ENCODE peak calls at places on chromosome 13, in ten cellular contexts. C, A, E, H, Z, U, L, S, W and O are unnamed samples.

GRCh38 chr13:43127103-43127817 is 103.9 kb downstream of the DNAJC15 start:
- DNase-seq in A (no peak), Z (peak; percentile 33), E (no peak), C (no peak), U (no peak), W (peak; percentile 51), L (no peak), H (no peak), S (no peak), O (no peak)

GRCh38 chr13:79703772-79704171 is 222.8 kb downstream of the NDFIP2 start:
- DNase-seq in A (no peak), C (no peak), H (no peak), Z (no peak), E (no peak), W (no peak), L (no peak), S (no peak), U (no peak), O (no peak)

GRCh38 chr13:45781553-45782326 is 69.8 kb downstream of the SIAH3 start:
- DNase-seq in C (no peak), Z (peak; percentile 3), W (no peak), A (peak; percentile 11), H (peak; percentile 2), U (no peak), E (peak; percentile 29), L (no peak), S (peak; percentile 2), O (no peak)

GRCh38 chr13:97948041-97948440 is 5.4 kb upstream of the IPO5 start:
- DNase-seq in S (peak; percentile 28), W (no peak), U (no peak), L (no peak), Z (no peak), A (no peak), H (no peak), E (no peak), C (no peak), O (peak; percentile 27)

GRCh38 chr13:25971499-25972145 is 80.2 kb downstream of the SHISA2 start:
- DNase-seq in H (no peak), U (no peak), W (peak; percentile 46), Z (no peak), C (peak; percentile 48), A (no peak), L (no peak), S (no peak), E (no peak), O (no peak)

GRCh38 chr13:109778102-109778542 is 8.3 kb downstream of the IRS2 start:
- DNase-seq in S (peak; percentile 63), Z (no peak), C (no peak), E (no peak), L (no peak), A (peak; percentile 65), W (peak; percentile 29), H (no peak), U (peak; percentile 60), O (peak; percentile 38)

GRCh38 chr13:23986619-23987018 is 89.3 kb upstream of the C1QTNF9B start:
- DNase-seq in A (peak; percentile 53), U (no peak), H (peak; percentile 90), S (peak; percentile 87), C (no peak), W (no peak), E (no peak), L (no peak), Z (peak; percentile 99), O (peak; percentile 92)

GRCh38 chr13:97781891-97782305 is 171.6 kb upstream of the IPO5 start:
- DNase-seq in S (peak; percentile 86), Z (peak; percentile 70), H (no peak), E (no peak), L (no peak), U (peak; percentile 4), W (no peak), C (no peak), A (peak; percentile 30), O (peak; percentile 9)

GRCh38 chr13:29503041-29503837 is 92.2 kb downstream of the SLC7A1 start:
- DNase-seq in A (peak; percentile 21), L (no peak), E (no peak), U (no peak), S (peak; percentile 52), W (peak; percentile 58), H (peak; percentile 30), Z (peak; percentile 25), C (no peak), O (peak; percentile 34)

GRCh38 chr13:79231887-79232286 is 174.2 kb downstream of the RBM26 start:
- DNase-seq in S (no peak), C (no peak), U (no peak), H (no peak), L (no peak), W (no peak), E (no peak), Z (no peak), A (no peak), O (no peak)

GRCh38 chr13:48875071-48875470 is 100.6 kb upstream of the FNDC3A start:
- DNase-seq in U (no peak), L (no peak), A (no peak), H (no peak), E (no peak), S (no peak), W (no peak), Z (no peak), C (no peak), O (no peak)

GRCh38 chr13:48873081-48873480 is 102.6 kb upstream of the FNDC3A start:
- DNase-seq in A (no peak), L (no peak), W (no peak), E (no peak), C (no peak), S (no peak), U (no peak), H (no peak), Z (no peak), O (no peak)

GRCh38 chr13:48874165-48874564 is 101.5 kb upstream of the FNDC3A start:
- DNase-seq in L (no peak), H (no peak), U (no peak), S (no peak), W (no peak), Z (no peak), E (no peak), A (no peak), C (no peak), O (no peak)

GRCh38 chr13:48876289-48876688 is 99.4 kb upstream of the FNDC3A start:
- DNase-seq in U (no peak), L (no peak), A (no peak), H (no peak), Z (no peak), S (no peak), C (no peak), E (no peak), W (peak; percentile 38), O (no peak)

GRCh38 chr13:48873598-48873997 is 102.1 kb upstream of the FNDC3A start:
- DNase-seq in L (no peak), W (peak; percentile 18), S (peak; percentile 61), Z (peak; percentile 18), A (peak; percentile 28), U (no peak), H (peak; percentile 28), C (no peak), E (no peak), O (peak; percentile 56)
- H3K4me3 ChIP-seq in L (no peak overlapping the region), W (no peak overlapping the region), S (no peak overlapping the region), Z (no peak overlapping the region), A (no peak overlapping the region), U (no peak overlapping the region), H (no peak overlapping the region), C (no peak overlapping the region), E (no peak overlapping the region), O (no peak overlapping the region)

DNA sequence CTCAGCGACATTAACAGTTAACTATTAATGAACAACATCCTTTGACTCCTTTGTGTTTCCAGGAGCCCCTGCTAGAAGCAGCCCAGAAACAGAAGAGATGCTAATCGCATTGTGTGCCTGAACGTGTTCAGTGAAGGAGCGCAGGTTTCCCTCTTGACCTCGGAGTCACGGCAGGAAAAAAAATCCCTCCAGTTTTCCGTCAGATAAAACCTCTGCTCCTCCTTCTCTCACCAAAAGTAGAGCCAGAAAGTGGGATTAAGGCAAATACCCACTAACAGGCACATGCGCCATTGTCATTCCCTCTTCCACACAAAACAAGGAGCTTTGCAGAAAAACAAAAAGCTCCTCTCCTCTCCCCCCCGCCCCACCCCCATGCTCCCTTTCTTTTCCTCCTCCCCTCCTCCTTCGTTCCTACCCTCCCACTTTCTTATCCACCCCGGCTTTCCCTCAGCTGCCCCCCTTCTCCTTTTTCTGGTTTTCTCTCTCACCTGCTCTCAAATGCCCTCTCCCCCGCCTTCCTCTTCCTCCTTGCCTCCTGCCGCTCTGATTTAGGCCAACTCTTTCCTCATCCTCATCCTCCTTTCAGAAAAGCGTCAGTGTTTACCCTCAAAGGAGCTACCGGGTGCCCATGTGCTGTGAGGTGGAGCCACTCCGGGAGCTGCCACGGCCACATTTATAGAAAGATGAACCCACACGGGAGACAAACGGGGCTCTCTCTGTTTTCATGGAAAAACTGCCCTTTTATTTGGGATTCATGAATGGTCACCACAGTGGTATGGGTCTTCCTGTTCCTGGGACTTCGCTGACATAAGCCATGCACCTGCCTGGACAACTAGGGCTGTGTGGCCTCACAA is 224.5 kb downstream of the ZIC5 start:
- DNase-seq in H (no peak), U (no peak), W (peak; percentile 94), A (no peak), Z (no peak), C (no peak), S (no peak), E (no peak), L (no peak), O (no peak)
- H3K4me3 ChIP-seq in H (no peak overlapping the region), U (no peak overlapping the region), W (peak overlapping the region; percentile 22), A (no peak overlapping the region), Z (no peak overlapping the region), C (no peak overlapping the region), S (no peak overlapping the region), E (no peak overlapping the region), L (no peak overlapping the region), O (no peak overlapping the region)

GRCh38 chr13:36829753-36830152 is 10.7 kb downstream of the RFXAP start:
- DNase-seq in C (no peak), A (no peak), Z (no peak), W (no peak), U (no peak), L (no peak), E (no peak), S (no peak), H (no peak), O (no peak)

GRCh38 chr13:36834299-36834698 is 15.3 kb downstream of the RFXAP start:
- DNase-seq in U (no peak), A (no peak), Z (no peak), S (peak; percentile 33), H (no peak), E (no peak), L (no peak), C (no peak), W (no peak), O (no peak)

DNA sequence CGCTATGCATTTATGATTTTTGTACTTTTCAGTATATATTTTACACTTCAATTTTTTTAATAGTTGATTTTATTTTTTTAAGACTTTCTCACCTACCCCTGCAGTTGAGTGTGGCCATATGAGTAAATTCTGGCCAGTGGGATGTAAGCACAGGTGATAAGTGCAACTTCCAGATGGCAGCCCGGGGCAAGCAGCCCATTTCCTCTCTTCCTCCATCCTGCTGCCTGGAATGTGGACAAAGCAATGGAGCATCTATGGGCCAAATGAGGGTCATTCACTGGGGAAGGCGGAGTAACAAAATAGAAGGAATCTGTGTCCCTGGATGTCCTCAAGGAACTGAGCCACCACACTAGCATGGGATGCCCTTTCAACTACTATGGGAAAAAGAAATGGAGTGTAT is 12.3 kb downstream of the RFXAP start:
- DNase-seq in S (no peak), Z (no peak), U (no peak), A (no peak), E (no peak), H (no peak), L (no peak), C (no peak), W (no peak), O (no peak)
- H3K4me3 ChIP-seq in S (no peak overlapping the region), Z (no peak overlapping the region), U (no peak overlapping the region), A (no peak overlapping the region), E (no peak overlapping the region), H (no peak overlapping the region), L (no peak overlapping the region), C (no peak overlapping the region), W (no peak overlapping the region), O (no peak overlapping the region)

GRCh38 chr13:74062933-74063332 is 71.3 kb downstream of the KLF12 start:
- DNase-seq in U (no peak), H (peak; percentile 67), S (peak; percentile 67), L (no peak), E (peak; percentile 49), A (peak; percentile 68), Z (peak; percentile 70), C (peak; percentile 54), W (no peak), O (no peak)
- H3K4me3 ChIP-seq in U (no peak overlapping the region), H (peak overlapping the region; percentile 42), S (no peak overlapping the region), L (peak overlapping the region; percentile 7), E (peak overlapping the region; percentile 10), A (peak overlapping the region; percentile 1), Z (no peak overlapping the region), C (peak overlapping the region; percentile 25), W (no peak overlapping the region), O (peak overlapping the region; percentile 73)